ENCODE peak calls at places on chromosomes 3 and 15, in six cellular contexts. A is GM12878, U is HepG2, B is K562, W is H1, H is SK-N-SH. I is an unnamed sample.

GRCh38 chr3:25910997-25911396 is 121.1 kb downstream of the OXSM start:
- DNase-seq in H (no peak), U (peak; percentile 12), B (peak; percentile 27), W (peak; percentile 70), A (no peak), I (no peak)

GRCh38 chr3:102141096-102141912 is 292.0 kb downstream of the NFKBIZ start:
- DNase-seq in A (no peak), U (no peak), B (no peak), W (no peak), H (no peak), I (no peak)

GRCh38 chr15:60993008-60993407 is 236.1 kb downstream of the RORA start:
- DNase-seq in W (no peak), U (no peak), H (no peak), B (no peak), A (no peak), I (no peak)

GRCh38 chr3:184460276-184460675 is 80.4 kb downstream of the CHRD start:
- DNase-seq in W (no peak), B (no peak), A (no peak), H (no peak), U (no peak), I (no peak)

GRCh38 chr3:69084326-69084667 is 440 bp upstream of the ARL6IP5 start:
- DNase-seq in A (no peak), U (peak; percentile 42), W (no peak), H (peak; percentile 20), B (peak; percentile 14), I (no peak)

GRCh38 chr3:175432338-175433025 is 573.3 kb downstream of the NAALADL2 start:
- DNase-seq in H (peak; percentile 31), B (no peak), A (no peak), U (no peak), W (no peak), I (no peak)

GRCh38 chr3:16148783-16149182 is 25.7 kb upstream of the GALNT15 start:
- DNase-seq in A (no peak), W (no peak), H (no peak), B (no peak), U (no peak), I (no peak)

GRCh38 chr3:188270423-188270972 is 116.5 kb downstream of the LPP start:
- DNase-seq in B (no peak), H (no peak), W (no peak), U (peak; percentile 89), A (no peak), I (peak; percentile 63)

GRCh38 chr3:102979682-102980378 is 545.0 kb downstream of the ZPLD1 start:
- DNase-seq in U (no peak), A (no peak), B (no peak), H (peak; percentile 5), W (no peak), I (no peak)

GRCh38 chr3:51721062-51721745 is 14.3 kb downstream of the GRM2 start:
- DNase-seq in A (no peak), B (no peak), W (no peak), H (no peak), U (no peak), I (no peak)

GRCh38 chr3:64639022-64639421 is 48.8 kb downstream of the ADAMTS9 start:
- DNase-seq in H (no peak), B (no peak), U (no peak), W (no peak), A (no peak), I (no peak)

GRCh38 chr3:148880681-148881080 is 15.6 kb downstream of the CPA3 start:
- DNase-seq in B (peak; percentile 13), W (no peak), A (no peak), U (peak; percentile 33), H (peak; percentile 21), I (peak; percentile 3)

GRCh38 chr3:172279191-172279640 is 169.0 kb downstream of the GHSR start:
- DNase-seq in A (no peak), B (no peak), U (no peak), H (no peak), W (no peak), I (no peak)

GRCh38 chr3:140931801-140932200 is 9.8 kb upstream of the SLC25A36 start:
- DNase-seq in U (no peak), A (no peak), W (no peak), B (no peak), H (no peak), I (no peak)
- TF ChIP-seq GABPA in U (no peak), A (no peak), W (no peak), B (no peak), H (no peak), I (no peak)

GRCh38 chr15:99435761-99436346 is 129.9 kb upstream of the MEF2A start:
- DNase-seq in H (no peak), B (no peak), U (no peak), W (no peak), A (no peak), I (no peak)
- TF ChIP-seq GABPA in H (no peak), B (no peak), U (no peak), W (no peak), A (no peak), I (no peak)

GRCh38 chr3:130699765-130700164 is 46.9 kb downstream of the PIK3R4 start:
- DNase-seq in U (peak; percentile 30), A (no peak), W (no peak), H (no peak), B (peak; percentile 26), I (peak; percentile 36)
- TF ChIP-seq GABPA in U (no peak), A (no peak), W (no peak), H (no peak), B (no peak), I (no peak)

GRCh38 chr3:123602325-123602724 is 17.5 kb upstream of the HACD2 start:
- DNase-seq in A (no peak), H (no peak), U (peak; percentile 78), W (no peak), B (no peak), I (no peak)
- TF ChIP-seq GABPA in A (no peak), H (no peak), U (no peak), W (no peak), B (no peak), I (no peak)

GRCh38 chr3:14925729-14926591 is 21.4 kb upstream of the NR2C2 start:
- DNase-seq in A (no peak), B (peak; percentile 72), W (peak; percentile 58), U (peak; percentile 62), H (peak; percentile 70), I (peak; percentile 43)
- TF ChIP-seq GABPA in A (no peak), B (no peak), W (no peak), U (no peak), H (no peak), I (no peak)

GRCh38 chr15:31280037-31280830 is 46.4 kb upstream of the KLF13 start:
- DNase-seq in U (peak; percentile 68), B (no peak), W (peak; percentile 43), A (no peak), H (peak; percentile 50), I (no peak)

GRCh38 chr15:31277335-31278055 is 49.1 kb upstream of the KLF13 start:
- DNase-seq in B (no peak), H (no peak), W (no peak), A (no peak), U (no peak), I (no peak)

GRCh38 chr15:31278056-31278445 is 48.6 kb upstream of the KLF13 start:
- DNase-seq in B (peak; percentile 3), A (no peak), W (peak; percentile 28), H (peak; percentile 9), U (no peak), I (no peak)

GRCh38 chr15:31279221-31280036 is 47.2 kb upstream of the KLF13 start:
- DNase-seq in A (no peak), B (no peak), H (peak; percentile 11), W (peak; percentile 38), U (no peak), I (peak; percentile 0)

DNA sequence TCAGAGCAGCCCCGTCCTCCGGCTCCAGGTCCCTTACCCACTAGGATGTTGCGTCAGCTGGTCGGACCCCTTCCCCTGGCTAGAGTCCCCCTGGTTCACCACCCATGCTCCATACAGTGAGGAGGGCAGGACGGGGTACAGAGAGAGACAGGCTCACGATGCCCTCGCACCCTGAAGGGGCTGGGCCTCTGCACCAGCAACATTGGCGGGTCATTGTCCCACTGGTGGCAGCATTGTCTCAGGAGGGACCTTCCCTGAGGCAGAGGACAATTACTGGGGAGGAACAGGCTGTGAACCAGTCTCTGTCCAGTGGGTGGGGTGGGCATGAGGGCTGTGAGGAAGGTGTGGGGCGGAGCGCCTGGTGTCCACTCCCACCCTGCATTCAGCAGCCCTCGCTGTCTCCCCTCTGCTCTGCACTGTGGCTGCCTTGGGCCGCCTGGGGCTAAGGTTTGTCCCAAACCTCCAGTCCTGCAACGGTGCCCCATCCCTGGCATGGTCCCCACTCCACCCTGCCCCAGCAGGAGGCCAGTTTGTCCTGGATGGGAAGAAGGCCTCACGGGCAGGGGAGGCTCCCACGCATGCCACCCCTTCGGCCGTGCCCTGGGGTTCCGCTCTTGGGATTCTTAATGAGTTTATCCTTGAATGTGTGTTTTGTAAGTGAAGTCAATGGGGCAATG is 48.0 kb upstream of the KLF13 start:
- DNase-seq in U (no peak), B (peak; percentile 2), H (peak; percentile 12), A (no peak), W (peak; percentile 33), I (no peak)
- TF ChIP-seq GABPA in U (no peak), B (no peak), H (no peak), A (no peak), W (no peak), I (no peak)

GRCh38 chr3:190053919-190054672 is 66.6 kb downstream of the P3H2 start:
- DNase-seq in A (no peak), B (no peak), H (no peak), W (no peak), U (no peak), I (no peak)
- TF ChIP-seq GABPA in A (no peak), B (no peak), H (no peak), W (no peak), U (no peak), I (no peak)

I was measured in HL-60.